ENCODE peak calls at places on chromosomes 1 and 21, in six cellular contexts. A is ureter, Y is fibroblast of pulmonary artery, F is left colon, Z is Calu3, Q is mucosa of descending colon. V is an unnamed sample.

GRCh38 chr1:67721650-67722291 is 36.8 kb downstream of the GADD45A start:
- DNase-seq in A (no peak), Y (no peak), F (no peak), Z (no peak), Q (no peak), V (no peak)

GRCh38 chr1:200919386-200919785 is 24.7 kb downstream of the INAVA start:
- DNase-seq in A (no peak), Y (no peak), F (no peak), Z (no peak), Q (no peak), V (no peak)

GRCh38 chr1:231396643-231397042 is 25.4 kb downstream of the EGLN1 start:
- DNase-seq in A (no peak), Y (no peak), F (no peak), Z (no peak), Q (no peak), V (no peak)

GRCh38 chr1:226778657-226779058 is 39.6 kb upstream of the ITPKB start:
- DNase-seq in A (no peak), Y (peak), F (peak), Z (peak), Q (peak), V (peak)

GRCh38 chr1:111705841-111706240 is 33.4 kb downstream of the INKA2 start:
- DNase-seq in A (no peak), Y (no peak), F (no peak), Z (no peak), Q (no peak), V (no peak)

GRCh38 chr1:48679868-48680267 is 96.8 kb downstream of the BEND5 start:
- DNase-seq in A (no peak), Y (no peak), F (no peak), Z (no peak), Q (no peak), V (no peak)

GRCh38 chr1:11880911-11881748 is 22.4 kb upstream of the NPPB start:
- DNase-seq in A (no peak), Y (no peak), F (no peak), Z (no peak), Q (no peak), V (no peak)

GRCh38 chr1:31029031-31029430 is 36.5 kb downstream of the PUM1 start:
- DNase-seq in A (no peak), Y (no peak), F (no peak), Z (no peak), Q (no peak), V (no peak)

GRCh38 chr1:91402023-91402422 is 2.6 kb downstream of the HFM1 start:
- DNase-seq in A (no peak), Y (peak), F (no peak), Z (no peak), Q (no peak), V (peak)

GRCh38 chr21:37849703-37850102 is 66.6 kb downstream of the KCNJ6 start:
- DNase-seq in A (no peak), Y (peak), F (no peak), Z (no peak), Q (no peak), V (peak)

GRCh38 chr1:10776206-10776905 is 20.1 kb downstream of the CASZ1 start:
- DNase-seq in A (peak), Y (no peak), F (no peak), Z (peak), Q (peak), V (no peak)

GRCh38 chr1:193308438-193308837 is 122.0 kb upstream of the B3GALT2 start:
- DNase-seq in A (no peak), Y (peak), F (no peak), Z (no peak), Q (no peak), V (no peak)

GRCh38 chr1:14304381-14304865 is 294.1 kb upstream of the KAZN start:
- DNase-seq in A (no peak), Y (no peak), F (no peak), Z (no peak), Q (no peak), V (peak)

GRCh38 chr1:206456577-206457375 is 13.5 kb upstream of the IKBKE start:
- DNase-seq in A (no peak), Y (no peak), F (no peak), Z (no peak), Q (no peak), V (peak)

GRCh38 chr21:27649323-27649722 is 682.4 kb upstream of the ADAMTS5 start:
- DNase-seq in A (no peak), Y (peak), F (no peak), Z (no peak), Q (no peak), V (peak)

GRCh38 chr1:184832517-184832916 is 77.9 kb upstream of the EDEM3 start:
- DNase-seq in A (no peak), Y (no peak), F (no peak), Z (no peak), Q (no peak), V (no peak)

GRCh38 chr1:85308837-85309350 is 32.5 kb upstream of the BCL10 start:
- DNase-seq in A (no peak), Y (no peak), F (no peak), Z (no peak), Q (no peak), V (no peak)

GRCh38 chr1:56156937-56157336 is 422.4 kb downstream of the PLPP3 start:
- DNase-seq in A (no peak), Y (no peak), F (no peak), Z (no peak), Q (no peak), V (no peak)

GRCh38 chr1:25870614-25871013 is 4.9 kb downstream of the PAQR7 start:
- DNase-seq in A (no peak), Y (no peak), F (no peak), Z (no peak), Q (no peak), V (no peak)

GRCh38 chr1:234355782-234356510 is 17.3 kb upstream of the COA6 start:
- DNase-seq in A (no peak), Y (no peak), F (no peak), Z (no peak), Q (no peak), V (no peak)

GRCh38 chr1:158716335-158716734 is 4.2 kb downstream of the OR6K3 start:
- DNase-seq in A (no peak), Y (no peak), F (no peak), Z (no peak), Q (no peak), V (no peak)

GRCh38 chr1:98429851-98430496 is 231.5 kb upstream of the SNX7 start:
- DNase-seq in A (no peak), Y (no peak), F (peak), Z (peak), Q (peak), V (no peak)

GRCh38 chr1:220326578-220326977 is 54.3 kb upstream of the RAB3GAP2 start:
- DNase-seq in A (no peak), Y (no peak), F (no peak), Z (no peak), Q (no peak), V (no peak)

GRCh38 chr1:93963585-93963984 is 54.4 kb upstream of the GCLM start:
- DNase-seq in A (no peak), Y (no peak), F (peak), Z (peak), Q (peak), V (peak)

GRCh38 chr1:200901350-200901749 is 6.7 kb downstream of the INAVA start:
- DNase-seq in A (no peak), Y (no peak), F (no peak), Z (no peak), Q (no peak), V (no peak)

GRCh38 chr1:183831336-183831735 is 26.4 kb downstream of the RGL1 start:
- DNase-seq in A (no peak), Y (no peak), F (no peak), Z (no peak), Q (no peak), V (no peak)

GRCh38 chr1:1267488-1268283 is 6.0 kb downstream of the UBE2J2 start:
- DNase-seq in A (no peak), Y (no peak), F (no peak), Z (no peak), Q (no peak), V (no peak)

GRCh38 chr1:1958071-1958541 is 39.0 kb upstream of the TMEM52 start:
- DNase-seq in A (no peak), Y (no peak), F (no peak), Z (no peak), Q (no peak), V (no peak)

GRCh38 chr1:145877923-145878486 is 7.7 kb downstream of the ANKRD35 start:
- DNase-seq in A (peak), Y (no peak), F (no peak), Z (peak), Q (no peak), V (no peak)

GRCh38 chr21:46651121-46651520 is 15.6 kb downstream of the PRMT2 start:
- DNase-seq in A (no peak), Y (no peak), F (no peak), Z (no peak), Q (no peak), V (no peak)

GRCh38 chr1:103529746-103530145 is 4.2 kb downstream of the RNPC3 start:
- DNase-seq in A (no peak), Y (no peak), F (peak), Z (no peak), Q (no peak), V (no peak)

GRCh38 chr1:214460304-214460916 is 91.0 kb downstream of the PTPN14 start:
- DNase-seq in A (no peak), Y (no peak), F (no peak), Z (no peak), Q (no peak), V (no peak)

GRCh38 chr1:162128693-162129356 is 59.3 kb downstream of the NOS1AP start:
- DNase-seq in A (no peak), Y (no peak), F (no peak), Z (no peak), Q (no peak), V (no peak)

GRCh38 chr1:106526650-106527049 is 529.8 kb upstream of the PRMT6 start:
- DNase-seq in A (no peak), Y (peak), F (no peak), Z (no peak), Q (no peak), V (peak)

V was measured in RCC 7860.